ENCODE peak calls at places on chromosomes 1 and 21, in four cellular contexts. D, V, I and T are unnamed samples. For H3K36me3, the result is how much of the 10 kb centered on the place peaks cover.

GRCh38 chr1:1630965-1631792 is 794 bp upstream of the MMP23B start:
- DNase-seq in D (peak), I (no peak), V (peak), T (peak)

GRCh38 chr1:184802739-184803492 is 48.3 kb upstream of the EDEM3 start:
- DNase-seq in V (no peak), I (no peak), D (no peak), T (no peak)

GRCh38 chr1:216119600-216119999 is 303.6 kb downstream of the USH2A start:
- DNase-seq in V (no peak), D (no peak), I (no peak), T (no peak)

GRCh38 chr1:55326496-55326895 is 111.3 kb upstream of the USP24 start:
- DNase-seq in I (no peak), V (no peak), D (no peak), T (no peak)

GRCh38 chr1:30637183-30637969 is 86.0 kb downstream of the MATN1 start:
- DNase-seq in D (no peak), V (no peak), I (no peak), T (no peak)

GRCh38 chr1:204587621-204588020 is 71.4 kb downstream of the MDM4 start:
- DNase-seq in D (no peak), I (no peak), V (no peak), T (no peak)

GRCh38 chr1:10051656-10052055 is 18.9 kb downstream of the UBE4B start:
- DNase-seq in D (no peak), I (no peak), V (no peak), T (no peak)

GRCh38 chr1:184530226-184530625 is 143.4 kb downstream of the C1orf21 start:
- DNase-seq in V (no peak), I (no peak), D (no peak), T (no peak)

GRCh38 chr1:162757476-162757875 is 33.0 kb upstream of the HSD17B7 start:
- DNase-seq in V (no peak), D (no peak), I (no peak), T (no peak)

GRCh38 chr1:155977607-155978324 is 581 bp downstream of the ARHGEF2 start:
- DNase-seq in D (no peak), V (peak), I (no peak), T (peak)

GRCh38 chr1:43465694-43466152 is 12.0 kb upstream of the HYI start:
- DNase-seq in V (no peak), I (no peak), D (no peak), T (no peak)

GRCh38 chr1:227945891-227946623 is 1.7 kb downstream of the WNT9A start:
- DNase-seq in V (peak), I (no peak), D (peak), T (peak)

GRCh38 chr1:5647226-5647625 is 345.0 kb downstream of the NPHP4 start:
- DNase-seq in I (no peak), D (no peak), V (no peak), T (no peak)
- H3K36me3 ChIP-seq in I (under half), D (under half), V (under half), T (under half)

DNA sequence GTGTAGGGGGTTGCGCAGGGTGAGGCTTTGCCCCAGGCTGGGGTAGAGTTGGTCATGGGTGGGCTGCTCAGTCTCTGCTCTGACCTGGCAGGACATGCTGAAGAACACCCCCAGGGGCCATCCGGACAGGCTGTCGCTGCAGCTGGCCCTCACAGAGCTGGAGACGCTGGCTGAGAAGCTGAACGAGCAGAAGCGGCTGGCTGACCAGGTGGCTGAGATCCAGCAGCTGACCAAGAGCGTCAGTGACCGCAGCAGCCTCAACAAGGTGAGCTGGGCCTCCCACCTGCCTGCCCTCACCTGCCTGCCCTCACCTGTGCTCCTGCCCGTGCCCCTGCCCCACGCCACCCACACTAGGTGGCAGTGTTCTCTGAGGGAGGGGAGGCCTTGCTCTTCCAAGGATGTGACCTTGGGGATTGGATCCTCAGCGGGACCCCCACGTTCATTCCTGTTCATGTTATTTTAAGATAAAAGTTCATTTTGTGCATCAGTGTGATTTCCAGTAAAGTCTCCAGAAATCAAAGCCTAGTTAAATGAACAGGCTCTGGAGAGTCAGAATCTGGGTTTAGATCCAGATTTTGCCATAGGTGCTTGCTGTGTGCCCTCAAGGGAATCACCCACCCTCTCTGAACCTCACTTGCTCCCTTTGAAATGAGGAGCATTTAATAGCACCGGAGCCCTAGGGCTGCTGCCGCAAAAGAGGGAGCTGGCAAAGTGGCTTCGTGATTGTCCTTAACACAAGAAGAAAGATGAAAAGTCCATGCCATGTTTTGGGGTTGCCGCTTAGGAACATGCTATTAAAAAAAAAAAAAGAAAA is 87.9 kb downstream of the ARHGEF10L start:
- DNase-seq in I (no peak), V (no peak), D (no peak), T (no peak)
- H3K36me3 ChIP-seq in I (under half), V (under half), D (half or more), T (half or more)

GRCh38 chr1:53321776-53322602 is 5.9 kb downstream of the LRP8 start:
- DNase-seq in D (no peak), I (no peak), V (no peak), T (no peak)

GRCh38 chr1:53319296-53320101 is 8.4 kb downstream of the LRP8 start:
- DNase-seq in D (no peak), V (no peak), I (no peak), T (peak)

GRCh38 chr1:53323316-53323715 is 4.6 kb downstream of the LRP8 start:
- DNase-seq in I (no peak), V (no peak), D (no peak), T (no peak)

GRCh38 chr1:53321366-53321765 is 6.5 kb downstream of the LRP8 start:
- DNase-seq in V (no peak), D (no peak), I (no peak), T (no peak)

GRCh38 chr1:53320646-53321045 is 7.2 kb downstream of the LRP8 start:
- DNase-seq in V (no peak), I (no peak), D (no peak), T (peak)
- H3K36me3 ChIP-seq in V (under half), I (half or more), D (under half), T (under half)

GRCh38 chr21:45986316-45987051 is 4.9 kb downstream of the COL6A1 start:
- DNase-seq in D (no peak), I (no peak), V (no peak), T (no peak)

GRCh38 chr21:45985471-45986315 is 4.1 kb downstream of the COL6A1 start:
- DNase-seq in D (no peak), V (no peak), I (no peak), T (no peak)

GRCh38 chr21:45989355-45990048 is 7.9 kb downstream of the COL6A1 start:
- DNase-seq in I (no peak), D (peak), V (peak), T (peak)

GRCh38 chr21:45988366-45989347 is 7.1 kb downstream of the COL6A1 start:
- DNase-seq in D (no peak), V (peak), I (peak), T (peak)

GRCh38 chr21:45987121-45987711 is 5.6 kb downstream of the COL6A1 start:
- DNase-seq in V (no peak), D (no peak), I (no peak), T (no peak)
- H3K36me3 ChIP-seq in V (under half), D (half or more), I (under half), T (under half)